ENCODE peak calls at places on chromosomes 2 and 18, in six cellular contexts. J is AG04450, O is stomach, N is cardiac fibroblast, Z is LNCaP clone FGC, F is hepatocyte. V is an unnamed sample.

GRCh38 chr2:54776494-54776893 is 53.0 kb downstream of the EML6 start:
- DNase-seq in J (no peak), O (no peak), N (no peak), Z (no peak), F (no peak), V (no peak)

GRCh38 chr18:45590060-45590537 is 25.2 kb upstream of the SLC14A2 start:
- DNase-seq in J (no peak), O (no peak), N (peak), Z (no peak), F (peak), V (peak)

GRCh38 chr2:189425676-189426075 is 15.6 kb upstream of the WDR75 start:
- DNase-seq in J (no peak), O (no peak), N (peak), Z (no peak), F (no peak), V (no peak)

GRCh38 chr2:58475756-58476155 is 234.6 kb upstream of the FANCL start:
- DNase-seq in J (no peak), O (no peak), N (no peak), Z (no peak), F (no peak), V (no peak)

GRCh38 chr2:107776333-107776732 is 50.4 kb upstream of the RGPD4 start:
- DNase-seq in J (no peak), O (no peak), N (no peak), Z (no peak), F (no peak), V (no peak)

GRCh38 chr2:148607553-148607952 is 37.0 kb upstream of the EPC2 start:
- DNase-seq in J (no peak), O (no peak), N (no peak), Z (no peak), F (no peak), V (no peak)

GRCh38 chr2:1556286-1556685 is 143.0 kb downstream of the TPO start:
- DNase-seq in J (no peak), O (no peak), N (no peak), Z (no peak), F (no peak), V (no peak)

GRCh38 chr2:38438536-38439225 is 61.6 kb upstream of the ATL2 start:
- DNase-seq in J (no peak), O (no peak), N (no peak), Z (no peak), F (no peak), V (no peak)

GRCh38 chr2:127594116-127594591 is 51.8 kb upstream of the GPR17 start:
- DNase-seq in J (no peak), O (peak), N (no peak), Z (no peak), F (no peak), V (no peak)

GRCh38 chr18:39701071-39701783 is 2135.6 kb upstream of the CELF4 start:
- DNase-seq in J (no peak), O (no peak), N (peak), Z (no peak), F (no peak), V (no peak)

GRCh38 chr2:128416781-128417180 is 98.1 kb upstream of the HS6ST1 start:
- DNase-seq in J (no peak), O (peak), N (no peak), Z (no peak), F (no peak), V (no peak)

GRCh38 chr2:196677404-196677803 is 37.9 kb downstream of the CCDC150 start:
- DNase-seq in J (peak), O (no peak), N (peak), Z (peak), F (peak), V (peak)

GRCh38 chr18:3912705-3913104 is 462.7 kb downstream of the TGIF1 start:
- DNase-seq in J (no peak), O (no peak), N (no peak), Z (no peak), F (no peak), V (no peak)

GRCh38 chr2:152925540-152926448 is 207.4 kb downstream of the ARL6IP6 start:
- DNase-seq in J (no peak), O (peak), N (peak), Z (peak), F (peak), V (peak)

GRCh38 chr2:58533376-58533775 is 292.3 kb upstream of the FANCL start:
- DNase-seq in J (no peak), O (no peak), N (no peak), Z (no peak), F (no peak), V (no peak)

GRCh38 chr2:37376421-37377186 is 32.2 kb downstream of the QPCT start:
- DNase-seq in J (peak), O (no peak), N (peak), Z (peak), F (peak), V (peak)

GRCh38 chr2:238585836-238586821 is 159.4 kb downstream of the ASB1 start:
- DNase-seq in J (no peak), O (peak), N (no peak), Z (no peak), F (no peak), V (peak)

GRCh38 chr2:85878719-85879390 is 9.9 kb downstream of the ST3GAL5 start:
- DNase-seq in J (no peak), O (no peak), N (no peak), Z (no peak), F (no peak), V (no peak)

GRCh38 chr18:23852236-23853045 is 162.1 kb upstream of the TTC39C start:
- DNase-seq in J (no peak), O (no peak), N (no peak), Z (peak), F (no peak), V (peak)

GRCh38 chr18:49177812-49178211 is 227.0 kb upstream of the SMAD7 start:
- DNase-seq in J (peak), O (no peak), N (peak), Z (no peak), F (no peak), V (peak)

GRCh38 chr18:69935319-69936190 is 12.1 kb downstream of the CD226 start:
- DNase-seq in J (no peak), O (peak), N (no peak), Z (no peak), F (peak), V (no peak)

GRCh38 chr2:206442854-206443734 is at the start of gene ADAM23:
- DNase-seq in J (no peak), O (no peak), N (peak), Z (no peak), F (peak), V (peak)

GRCh38 chr18:22106536-22107292 is 62.7 kb upstream of the GATA6 start:
- DNase-seq in J (no peak), O (peak), N (no peak), Z (peak), F (peak), V (no peak)

GRCh38 chr2:28767367-28767766 is 15.7 kb downstream of the PPP1CB start:
- DNase-seq in J (no peak), O (no peak), N (no peak), Z (no peak), F (no peak), V (no peak)

GRCh38 chr18:24991220-24991575 is 360.8 kb downstream of the ZNF521 start:
- DNase-seq in J (no peak), O (no peak), N (no peak), Z (no peak), F (no peak), V (no peak)

GRCh38 chr2:18117592-18117991 is 239.1 kb downstream of the KCNS3 start:
- DNase-seq in J (no peak), O (peak), N (peak), Z (no peak), F (peak), V (peak)

GRCh38 chr2:111932841-111933291 is 34.5 kb downstream of the MERTK start:
- DNase-seq in J (no peak), O (no peak), N (no peak), Z (no peak), F (no peak), V (no peak)

GRCh38 chr2:20516646-20517341 is 69.9 kb downstream of the RHOB start:
- DNase-seq in J (no peak), O (no peak), N (peak), Z (no peak), F (no peak), V (no peak)

GRCh38 chr2:196798980-196799379 is 503 bp downstream of the GTF3C3 start:
- DNase-seq in J (no peak), O (no peak), N (peak), Z (no peak), F (no peak), V (peak)

GRCh38 chr2:15941970-15942710 is 1.8 kb downstream of the MYCN start:
- DNase-seq in J (no peak), O (peak), N (no peak), Z (no peak), F (peak), V (no peak)

GRCh38 chr2:8193686-8194615 is 487.9 kb upstream of the ID2 start:
- DNase-seq in J (no peak), O (no peak), N (no peak), Z (no peak), F (no peak), V (no peak)

GRCh38 chr2:178422097-178422496 is 28.9 kb downstream of the PRKRA start:
- DNase-seq in J (no peak), O (no peak), N (no peak), Z (no peak), F (no peak), V (no peak)

GRCh38 chr2:178418426-178418825 is 32.5 kb downstream of the PRKRA start:
- DNase-seq in J (peak), O (no peak), N (peak), Z (no peak), F (no peak), V (peak)

GRCh38 chr2:178420463-178420990 is 30.4 kb downstream of the PRKRA start:
- DNase-seq in J (no peak), O (no peak), N (no peak), Z (no peak), F (no peak), V (no peak)

GRCh38 chr2:178417916-178418315 is 33.1 kb downstream of the PRKRA start:
- DNase-seq in J (no peak), O (no peak), N (no peak), Z (no peak), F (no peak), V (no peak)

GRCh38 chr2:178419123-178419522 is 31.9 kb downstream of the PRKRA start:
- DNase-seq in J (peak), O (no peak), N (peak), Z (peak), F (peak), V (peak)
- TF ChIP-seq CTCF in J (peak), O (peak), N (peak), Z (peak), F (peak), V (peak)

GRCh38 chr2:241063587-241063986 is 38.5 kb downstream of the MTERF4 start:
- DNase-seq in J (no peak), O (no peak), N (no peak), Z (no peak), F (no peak), V (no peak)
- TF ChIP-seq CTCF in J (no peak), O (no peak), N (peak), Z (peak), F (peak), V (no peak)

GRCh38 chr2:120546077-120546864 is 189.4 kb upstream of the GLI2 start:
- DNase-seq in J (peak), O (no peak), N (peak), Z (no peak), F (peak), V (peak)
- TF ChIP-seq CTCF in J (no peak), O (no peak), N (no peak), Z (no peak), F (no peak), V (no peak)

DNA sequence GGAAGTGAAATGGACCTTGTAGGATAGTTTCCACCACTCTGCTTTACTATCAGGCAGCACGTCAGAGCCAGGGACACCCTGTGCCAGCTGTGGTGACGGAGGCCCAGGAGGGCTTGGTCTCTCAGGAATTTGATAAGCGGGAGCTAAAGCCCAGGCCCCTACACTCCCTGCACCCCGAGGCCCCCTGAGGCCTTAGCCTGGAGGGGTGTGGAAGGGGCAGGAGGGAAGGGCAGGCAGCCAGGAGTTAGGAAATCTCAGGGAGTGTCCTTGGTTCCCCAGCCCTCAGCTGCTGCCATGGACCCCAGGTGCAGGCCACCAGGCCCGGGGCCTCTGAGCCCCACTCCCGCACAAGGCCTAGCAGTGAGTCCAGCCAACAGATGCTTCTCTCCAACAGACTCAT is 38.2 kb downstream of the PDIA6 start:
- DNase-seq in J (no peak), O (peak), N (peak), Z (no peak), F (peak), V (peak)
- TF ChIP-seq CTCF in J (no peak), O (no peak), N (no peak), Z (no peak), F (no peak), V (no peak)

GRCh38 chr2:231929961-231930600 is 3.9 kb upstream of the NPPC start:
- DNase-seq in J (no peak), O (peak), N (peak), Z (no peak), F (no peak), V (peak)
- TF ChIP-seq CTCF in J (peak), O (no peak), N (peak), Z (peak), F (peak), V (peak)

GRCh38 chr2:145041706-145042105 is 521.8 kb upstream of the ZEB2 start:
- DNase-seq in J (no peak), O (no peak), N (no peak), Z (no peak), F (no peak), V (no peak)

GRCh38 chr2:145044506-145044905 is 524.6 kb upstream of the ZEB2 start:
- DNase-seq in J (no peak), O (no peak), N (no peak), Z (no peak), F (no peak), V (no peak)

GRCh38 chr2:145047554-145047953 is 527.6 kb upstream of the ZEB2 start:
- DNase-seq in J (no peak), O (no peak), N (no peak), Z (no peak), F (no peak), V (no peak)

GRCh38 chr2:145040433-145040832 is 520.5 kb upstream of the ZEB2 start:
- DNase-seq in J (no peak), O (no peak), N (peak), Z (no peak), F (no peak), V (no peak)

GRCh38 chr2:145043399-145043834 is 523.5 kb upstream of the ZEB2 start:
- DNase-seq in J (no peak), O (no peak), N (no peak), Z (no peak), F (no peak), V (no peak)
- TF ChIP-seq CTCF in J (no peak), O (no peak), N (no peak), Z (peak), F (no peak), V (no peak)

GRCh38 chr2:102253140-102253752 is 58.1 kb upstream of the IL1RL1 start:
- DNase-seq in J (no peak), O (no peak), N (no peak), Z (no peak), F (no peak), V (no peak)

GRCh38 chr2:102251042-102251848 is 60.1 kb upstream of the IL1RL1 start:
- DNase-seq in J (no peak), O (peak), N (peak), Z (no peak), F (peak), V (no peak)

GRCh38 chr2:102256281-102256680 is 55.1 kb upstream of the IL1RL1 start:
- DNase-seq in J (no peak), O (no peak), N (no peak), Z (no peak), F (no peak), V (peak)

GRCh38 chr2:102251849-102252203 is 59.5 kb upstream of the IL1RL1 start:
- DNase-seq in J (no peak), O (no peak), N (no peak), Z (no peak), F (no peak), V (no peak)

GRCh38 chr2:102253753-102254150 is 57.6 kb upstream of the IL1RL1 start:
- DNase-seq in J (no peak), O (no peak), N (peak), Z (no peak), F (no peak), V (no peak)
- TF ChIP-seq CTCF in J (peak), O (no peak), N (peak), Z (peak), F (peak), V (no peak)

DNA sequence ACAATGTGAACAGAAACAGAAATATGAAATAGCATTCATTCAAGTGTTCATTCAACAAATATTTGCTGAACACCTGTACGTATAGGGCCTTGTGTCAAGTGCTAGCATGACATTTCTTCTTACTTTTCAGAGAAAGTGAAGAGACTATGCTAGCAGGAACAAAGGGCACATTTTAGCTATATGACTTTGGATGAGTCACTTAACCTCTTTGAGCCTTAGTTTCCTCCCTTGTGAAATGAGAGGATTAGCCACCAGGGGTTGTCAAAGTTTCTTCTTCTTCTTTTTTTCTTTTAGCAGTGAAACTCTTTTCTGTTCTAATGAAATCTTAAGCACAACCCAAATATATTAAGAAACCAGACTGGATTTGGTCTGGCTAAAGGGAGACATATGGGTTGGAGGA is 53.1 kb downstream of the FIGN start:
- DNase-seq in J (no peak), O (no peak), N (peak), Z (no peak), F (peak), V (peak)
- TF ChIP-seq CTCF in J (peak), O (no peak), N (peak), Z (no peak), F (no peak), V (peak)

GRCh38 chr2:44713170-44713569 is 228.3 kb upstream of the SIX3 start:
- DNase-seq in J (no peak), O (no peak), N (no peak), Z (no peak), F (no peak), V (no peak)

GRCh38 chr2:44718431-44718830 is 223.1 kb upstream of the SIX3 start:
- DNase-seq in J (no peak), O (no peak), N (no peak), Z (no peak), F (no peak), V (no peak)

GRCh38 chr2:44719564-44719963 is 221.9 kb upstream of the SIX3 start:
- DNase-seq in J (no peak), O (no peak), N (no peak), Z (no peak), F (no peak), V (no peak)

GRCh38 chr2:44716131-44716530 is 225.4 kb upstream of the SIX3 start:
- DNase-seq in J (no peak), O (no peak), N (no peak), Z (no peak), F (no peak), V (no peak)

GRCh38 chr2:44715671-44716077 is 225.8 kb upstream of the SIX3 start:
- DNase-seq in J (no peak), O (no peak), N (peak), Z (no peak), F (peak), V (peak)
- TF ChIP-seq CTCF in J (peak), O (no peak), N (peak), Z (peak), F (peak), V (peak)

V was measured in fibroblast of villous mesenchyme.